ENCODE peak calls at places on chromosomes 16 and 17, in four cellular contexts. K, C, V and R are unnamed samples.

GRCh38 chr16:11966173-11966572 is 1.2 kb downstream of the TNFRSF17 start:
- DNase-seq in C (no peak), K (no peak), V (no peak), R (no peak)

GRCh38 chr17:28968269-28968913 is 17.1 kb upstream of the PHF12 start:
- DNase-seq in K (peak), V (no peak), C (no peak), R (no peak)

GRCh38 chr16:5448798-5449197 is 351.2 kb upstream of the EEF2KMT start:
- DNase-seq in K (no peak), V (no peak), C (no peak), R (no peak)

GRCh38 chr17:32356750-32357149 is 6.8 kb downstream of the ZNF207 start:
- DNase-seq in C (no peak), V (no peak), K (no peak), R (no peak)

GRCh38 chr17:7084058-7084457 is 4.0 kb upstream of the CLEC10A start:
- DNase-seq in K (no peak), C (no peak), V (no peak), R (no peak)

GRCh38 chr17:36494674-36495073 is 8.2 kb downstream of the ZNHIT3 start:
- DNase-seq in K (no peak), V (no peak), C (no peak), R (no peak)

GRCh38 chr17:35913611-35914010 is 17.0 kb downstream of the RDM1 start:
- DNase-seq in C (no peak), V (no peak), K (no peak), R (no peak)

GRCh38 chr17:39935896-39936295 is 8.4 kb downstream of the LRRC3C start:
- DNase-seq in V (no peak), K (no peak), C (no peak), R (no peak)